ENCODE peak calls at places on chromosomes 2 and 18, in six cellular contexts. X, P, J, V, O and W are unnamed samples.

GRCh38 chr2:181566643-181567042 is 90.3 kb downstream of the CERKL start:
- DNase-seq in V (no peak), O (no peak), X (no peak), P (no peak), J (no peak), W (peak)

GRCh38 chr2:23293063-23293462 is 91.9 kb upstream of the KLHL29 start:
- DNase-seq in O (no peak), P (peak), X (no peak), V (no peak), J (no peak), W (peak)

GRCh38 chr18:13218376-13219011 is at the start of gene LDLRAD4:
- DNase-seq in V (no peak), P (peak), J (peak), X (no peak), O (no peak), W (no peak)

GRCh38 chr2:67627456-67627855 is 230.3 kb downstream of the ETAA1 start:
- DNase-seq in V (no peak), O (no peak), P (no peak), X (no peak), J (no peak), W (no peak)

GRCh38 chr2:16727256-16727655 is 61.6 kb upstream of the CYRIA start:
- DNase-seq in X (peak), V (no peak), P (peak), J (peak), O (no peak), W (peak)

GRCh38 chr2:43841949-43842865 is 3.4 kb downstream of the ABCG8 start:
- DNase-seq in V (no peak), O (no peak), J (no peak), P (peak), X (no peak), W (no peak)

GRCh38 chr2:96241901-96242611 is 23.7 kb downstream of the TMEM127 start:
- DNase-seq in O (peak), P (no peak), X (peak), J (peak), V (peak), W (no peak)

GRCh38 chr2:117738991-117739839 is 75.3 kb upstream of the DDX18 start:
- DNase-seq in V (no peak), P (no peak), X (no peak), O (no peak), J (no peak), W (no peak)

GRCh38 chr2:74002515-74003391 is 18.0 kb downstream of the TET3 start:
- DNase-seq in X (peak), V (peak), J (peak), P (peak), O (peak), W (peak)

GRCh38 chr2:9310827-9311226 is 104.2 kb downstream of the ASAP2 start:
- DNase-seq in V (no peak), O (peak), P (no peak), J (no peak), X (peak), W (peak)

GRCh38 chr2:11681722-11682589 is 12.0 kb upstream of the NTSR2 start:
- DNase-seq in J (no peak), X (no peak), O (peak), V (no peak), P (no peak), W (no peak)

GRCh38 chr2:81903534-81903933 is 1599.0 kb upstream of the LRRTM1 start:
- DNase-seq in P (no peak), J (no peak), X (no peak), O (no peak), V (no peak), W (no peak)

GRCh38 chr2:128395196-128395595 is 76.5 kb upstream of the HS6ST1 start:
- DNase-seq in P (peak), X (no peak), V (no peak), J (no peak), O (no peak), W (no peak)

GRCh38 chr18:54263904-54264336 is 5.4 kb upstream of the POLI start:
- DNase-seq in P (no peak), X (no peak), V (no peak), O (no peak), J (no peak), W (no peak)

GRCh38 chr2:26892133-26892532 is 44.2 kb downstream of the DPYSL5 start:
- DNase-seq in O (no peak), X (no peak), V (no peak), J (no peak), P (no peak), W (no peak)

GRCh38 chr2:43025709-43026290 is 200.6 kb downstream of the ZFP36L2 start:
- DNase-seq in X (no peak), J (no peak), P (no peak), V (no peak), O (no peak), W (no peak)

GRCh38 chr18:79754831-79755351 is 42.8 kb upstream of the KCNG2 start:
- DNase-seq in J (no peak), X (no peak), P (peak), O (no peak), V (no peak), W (no peak)

GRCh38 chr18:35040988-35041751 is at the start of gene MAPRE2:
- DNase-seq in V (peak), J (peak), X (peak), O (peak), P (peak), W (peak)

GRCh38 chr2:58598171-58598570 is 357.0 kb upstream of the FANCL start:
- DNase-seq in X (no peak), J (no peak), P (no peak), O (no peak), V (no peak), W (no peak)

GRCh38 chr2:203916756-203917155 is 19.8 kb upstream of the ICOS start:
- DNase-seq in P (no peak), X (no peak), V (no peak), O (no peak), J (no peak), W (no peak)

GRCh38 chr2:85400951-85401805 is 9.0 kb downstream of the CAPG start:
- DNase-seq in O (no peak), V (no peak), J (no peak), P (no peak), X (no peak), W (no peak)

GRCh38 chr18:67509711-67510110 is 6.8 kb downstream of the DSEL start:
- DNase-seq in J (peak), X (peak), V (no peak), P (no peak), O (no peak), W (no peak)

GRCh38 chr2:187580462-187581124 is 26.4 kb upstream of the TFPI start:
- DNase-seq in J (peak), V (no peak), X (peak), O (peak), P (no peak), W (peak)

GRCh38 chr2:130841741-130842365 is 5.1 kb downstream of the ARHGEF4 start:
- DNase-seq in J (no peak), X (no peak), P (no peak), O (no peak), V (no peak), W (no peak)

GRCh38 chr2:41870257-41870570 is 177.6 kb upstream of the PKDCC start:
- DNase-seq in P (no peak), X (no peak), J (no peak), O (no peak), V (no peak), W (peak)

GRCh38 chr2:53724511-53724910 is 43.1 kb upstream of the CHAC2 start:
- DNase-seq in V (no peak), P (no peak), X (peak), J (no peak), O (no peak), W (peak)

GRCh38 chr18:55256568-55257289 is 297.5 kb upstream of the CCDC68 start:
- DNase-seq in J (no peak), P (no peak), O (peak), V (no peak), X (no peak), W (no peak)

GRCh38 chr2:184945306-184945705 is 347.0 kb downstream of the ZNF804A start:
- DNase-seq in V (no peak), J (no peak), P (no peak), O (no peak), X (no peak), W (no peak)

GRCh38 chr18:40055262-40055661 is 1899.8 kb upstream of the PIK3C3 start:
- DNase-seq in O (no peak), J (no peak), V (no peak), P (no peak), X (no peak), W (no peak)